ENCODE peak calls at places on chromosome 7, in five cellular contexts. J, Y, K, F and E are unnamed samples.

GRCh38 chr7:136064627-136065237 is 87.6 kb upstream of the MTPN start:
- DNase-seq in F (no peak), K (no peak), Y (no peak), J (no peak), E (no peak)

GRCh38 chr7:136030867-136031318 is 53.7 kb upstream of the MTPN start:
- DNase-seq in Y (no peak), F (no peak), J (no peak), K (no peak), E (no peak)

GRCh38 chr7:24668922-24669635 is 88.2 kb downstream of the GSDME start:
- DNase-seq in Y (no peak), J (peak), K (no peak), F (no peak), E (no peak)

GRCh38 chr7:121300685-121301084 is 28.1 kb upstream of the WNT16 start:
- DNase-seq in J (no peak), K (no peak), Y (no peak), F (no peak), E (no peak)

GRCh38 chr7:131562941-131563340 is 6.5 kb upstream of the PODXL start:
- DNase-seq in Y (no peak), J (no peak), F (no peak), K (no peak), E (no peak)

GRCh38 chr7:44995555-44996493 is 4.2 kb upstream of the CCM2 start:
- DNase-seq in Y (no peak), J (no peak), F (no peak), K (no peak), E (peak)

GRCh38 chr7:78690174-78690573 is 763.3 kb downstream of the MAGI2 start:
- DNase-seq in K (no peak), J (no peak), F (no peak), Y (no peak), E (no peak)

GRCh38 chr7:158262284-158263109 is 325.1 kb downstream of the PTPRN2 start:
- DNase-seq in K (no peak), J (no peak), Y (no peak), F (no peak), E (no peak)

GRCh38 chr7:140121321-140121720 is 55.5 kb downstream of the KDM7A start:
- DNase-seq in K (no peak), Y (no peak), F (no peak), J (no peak), E (no peak)

GRCh38 chr7:1950623-1951523 is 280.8 kb downstream of the ELFN1 start:
- DNase-seq in Y (peak), F (no peak), K (peak), J (peak), E (no peak)

GRCh38 chr7:14938181-14938580 is 35.6 kb upstream of the DGKB start:
- DNase-seq in Y (no peak), K (no peak), J (no peak), F (no peak), E (no peak)

GRCh38 chr7:4181446-4181845 is 500.6 kb upstream of the FOXK1 start:
- DNase-seq in Y (no peak), J (no peak), K (no peak), F (no peak), E (no peak)

GRCh38 chr7:47803029-47803428 is 145.2 kb downstream of the PKD1L1 start:
- DNase-seq in J (no peak), Y (no peak), F (no peak), K (no peak), E (no peak)

GRCh38 chr7:83925860-83926259 is 268.7 kb downstream of the SEMA3A start:
- DNase-seq in K (no peak), J (no peak), Y (no peak), F (no peak), E (no peak)

GRCh38 chr7:130803127-130803526 is 69.1 kb upstream of the KLF14 start:
- DNase-seq in Y (no peak), J (no peak), F (no peak), K (no peak), E (no peak)

GRCh38 chr7:13032524-13032923 is 345.1 kb downstream of the ARL4A start:
- DNase-seq in K (no peak), Y (no peak), F (no peak), J (no peak), E (no peak)

GRCh38 chr7:77269360-77270075 is 69.9 kb upstream of the FGL2 start:
- DNase-seq in K (no peak), J (peak), Y (no peak), F (no peak), E (no peak)

GRCh38 chr7:46139079-46139478 is 218.0 kb upstream of the IGFBP3 start:
- DNase-seq in K (no peak), F (no peak), J (no peak), Y (peak), E (no peak)

GRCh38 chr7:103660455-103661371 is 214.7 kb upstream of the SLC26A5 start:
- DNase-seq in K (no peak), Y (no peak), J (no peak), F (no peak), E (no peak)

GRCh38 chr7:121604627-121605296 is 208.7 kb upstream of the FAM3C start:
- DNase-seq in J (no peak), Y (no peak), K (no peak), F (no peak), E (no peak)

GRCh38 chr7:27123021-27123476 is 7.5 kb downstream of the HOXA4 start:
- DNase-seq in F (no peak), J (no peak), Y (no peak), K (peak), E (no peak)

GRCh38 chr7:27121656-27122055 is 8.9 kb downstream of the HOXA4 start:
- DNase-seq in K (peak), Y (no peak), F (no peak), J (no peak), E (no peak)

GRCh38 chr7:27123477-27124053 is 7.0 kb downstream of the HOXA4 start:
- DNase-seq in Y (no peak), K (peak), J (no peak), F (no peak), E (no peak)

GRCh38 chr7:27124096-27124978 is 6.2 kb downstream of the HOXA4 start:
- DNase-seq in J (peak), Y (no peak), K (peak), F (no peak), E (no peak)

GRCh38 chr7:27122075-27122910 is 8.3 kb downstream of the HOXA4 start:
- DNase-seq in K (peak), F (no peak), Y (no peak), J (peak), E (no peak)
- H3K4me3 ChIP-seq in K (peak), F (no peak), Y (no peak), J (peak), E (no peak)

GRCh38 chr7:73770860-73771665 is 993 bp upstream of the CLDN3 start:
- DNase-seq in F (no peak), K (no peak), Y (no peak), J (no peak), E (no peak)

GRCh38 chr7:73770002-73770859 is at the start of gene CLDN3:
- DNase-seq in Y (peak), F (peak), K (peak), J (peak), E (no peak)

GRCh38 chr7:73766556-73767229 is 3.4 kb downstream of the CLDN3 start:
- DNase-seq in J (peak), Y (no peak), K (no peak), F (no peak), E (no peak)

GRCh38 chr7:73768661-73769480 is 1.2 kb downstream of the CLDN3 start:
- DNase-seq in J (no peak), Y (no peak), K (no peak), F (peak), E (no peak)

GRCh38 chr7:73769481-73770001 is 529 bp downstream of the CLDN3 start:
- DNase-seq in J (no peak), K (no peak), F (peak), Y (no peak), E (no peak)
- H3K4me3 ChIP-seq in J (peak), K (peak), F (peak), Y (peak), E (no peak)

DNA sequence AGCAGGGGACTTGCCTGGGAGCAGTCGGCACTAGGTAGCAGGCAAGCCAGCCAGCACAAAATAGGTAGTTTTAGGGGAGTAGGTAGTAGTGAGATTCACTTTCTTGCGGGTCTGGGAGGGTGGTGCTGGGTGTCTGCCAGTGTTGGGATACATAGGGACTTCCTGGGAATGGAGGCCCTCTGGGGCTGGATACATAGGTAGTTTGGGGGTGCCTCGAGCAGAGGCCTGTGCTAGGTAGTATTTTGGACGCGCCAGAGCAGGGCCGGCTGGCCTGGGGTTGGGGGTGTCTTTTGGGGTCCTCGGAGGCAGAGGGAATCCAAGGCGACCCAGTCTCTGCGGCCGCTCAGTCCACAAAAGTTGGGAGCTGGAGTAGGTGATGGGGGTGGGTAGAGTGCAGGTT is 2.0 kb upstream of the HOXA3 start:
- DNase-seq in J (peak), Y (no peak), K (peak), F (peak), E (no peak)
- H3K4me3 ChIP-seq in J (peak), Y (no peak), K (peak), F (no peak), E (no peak)

DNA sequence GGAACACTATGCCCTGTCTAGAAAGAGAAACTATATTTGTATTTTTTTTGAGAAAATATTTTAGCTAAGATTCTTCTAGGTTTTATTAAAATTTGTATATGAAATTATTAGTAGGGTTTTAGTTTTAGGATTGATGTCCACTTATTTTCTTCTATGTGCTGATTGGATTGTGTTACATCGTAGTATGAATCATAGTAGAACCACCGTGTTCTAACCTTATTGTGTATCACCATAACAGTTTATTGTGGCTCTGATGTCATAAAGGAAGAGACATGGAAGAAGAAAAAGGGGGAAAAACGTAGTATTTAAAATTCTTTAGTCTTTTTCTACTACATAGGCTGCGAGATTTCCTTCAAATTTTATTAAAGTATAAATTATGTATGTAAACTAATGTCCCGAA is 1.9 kb downstream of the AGBL3 start:
- DNase-seq in F (no peak), K (no peak), J (no peak), Y (no peak), E (no peak)
- H3K4me3 ChIP-seq in F (peak), K (no peak), J (no peak), Y (no peak), E (no peak)

GRCh38 chr7:150373049-150373801 is 4.6 kb downstream of the REPIN1 start:
- DNase-seq in Y (peak), J (peak), K (peak), F (peak), E (no peak)
- H3K4me3 ChIP-seq in Y (no peak), J (peak), K (peak), F (no peak), E (no peak)

GRCh38 chr7:33039257-33039904 is 23.2 kb downstream of the NT5C3A start:
- DNase-seq in Y (no peak), J (no peak), K (no peak), F (no peak), E (no peak)

GRCh38 chr7:33040803-33041516 is 21.6 kb downstream of the NT5C3A start:
- DNase-seq in F (no peak), Y (peak), K (peak), J (peak), E (no peak)

GRCh38 chr7:33038639-33039038 is 23.9 kb downstream of the NT5C3A start:
- DNase-seq in F (no peak), K (no peak), J (no peak), Y (no peak), E (no peak)

GRCh38 chr7:33043434-33043833 is 19.1 kb downstream of the NT5C3A start:
- DNase-seq in J (no peak), F (no peak), Y (no peak), K (no peak), E (no peak)

DNA sequence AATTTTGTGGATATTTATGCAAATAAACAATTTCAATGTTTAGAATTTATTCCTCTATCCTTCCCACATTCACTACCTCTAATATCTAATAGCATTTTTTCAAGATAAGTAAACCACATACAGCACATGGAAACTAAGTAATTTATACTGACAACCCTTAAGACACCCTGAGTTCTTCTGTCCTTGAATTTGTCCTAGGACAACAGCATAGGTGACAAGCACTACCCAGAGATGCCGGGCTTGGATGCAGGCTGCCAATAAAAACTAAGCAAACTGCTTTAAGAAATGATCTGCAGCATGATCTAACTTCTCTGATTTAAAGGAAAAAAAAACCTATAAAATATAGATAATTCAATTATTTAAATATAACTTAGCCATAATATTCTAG is 22.7 kb downstream of the NT5C3A start:
- DNase-seq in Y (no peak), F (no peak), J (no peak), K (no peak), E (no peak)
- H3K4me3 ChIP-seq in Y (peak), F (peak), J (peak), K (peak), E (peak)

GRCh38 chr7:23468721-23469149 is 1.6 kb downstream of the IGF2BP3 start:
- DNase-seq in F (no peak), K (no peak), J (peak), Y (peak), E (no peak)

GRCh38 chr7:23467731-23468720 is 2.3 kb downstream of the IGF2BP3 start:
- DNase-seq in Y (peak), K (no peak), F (no peak), J (peak), E (no peak)

GRCh38 chr7:23469150-23469960 is 936 bp downstream of the IGF2BP3 start:
- DNase-seq in Y (peak), K (no peak), F (no peak), J (no peak), E (no peak)

GRCh38 chr7:23469961-23470250 is 385 bp downstream of the IGF2BP3 start:
- DNase-seq in K (no peak), J (no peak), F (no peak), Y (peak), E (no peak)

DNA sequence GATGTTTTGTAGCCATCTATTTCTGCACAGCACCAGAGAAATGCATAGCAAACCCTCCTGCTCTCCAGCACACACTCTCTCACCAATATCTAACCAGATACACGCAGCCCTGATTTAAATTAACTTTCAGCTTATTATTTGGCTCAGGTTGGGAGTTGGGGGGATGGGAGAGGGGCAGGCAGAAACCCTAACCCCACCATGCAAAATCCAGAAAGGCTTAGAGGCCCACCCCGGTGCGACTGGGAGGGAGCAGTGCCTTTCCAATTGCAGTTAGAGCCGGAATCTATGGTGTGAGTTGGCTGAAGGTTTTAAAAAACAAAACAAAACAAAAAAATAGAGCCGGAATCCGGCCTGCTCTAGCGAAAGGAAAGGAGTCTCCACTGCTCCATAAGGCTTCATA is 3.0 kb downstream of the IGF2BP3 start:
- DNase-seq in J (no peak), Y (no peak), F (no peak), K (no peak), E (no peak)
- H3K4me3 ChIP-seq in J (no peak), Y (peak), F (no peak), K (no peak), E (no peak)

GRCh38 chr7:151599401-151600227 is 79.9 kb upstream of the RHEB start:
- DNase-seq in J (peak), K (no peak), F (no peak), Y (peak), E (no peak)
- H3K4me3 ChIP-seq in J (no peak), K (no peak), F (no peak), Y (peak), E (no peak)

GRCh38 chr7:19144661-19145428 is at the start of gene FERD3L:
- DNase-seq in F (peak), J (no peak), K (no peak), Y (no peak), E (no peak)
- H3K4me3 ChIP-seq in F (no peak), J (no peak), K (no peak), Y (no peak), E (no peak)